ENCODE peak calls at places on chromosomes 5 and 9, in six cellular contexts. R is activated T-helper 1 cell treated with anti-CD3 and anti-CD28 coated beads, Interleukin-2, amount 50 U/mL, for 16 hours; I is GM12865; U is M059J; S is activated naive CD4-positive, alpha-beta T cell; B is H7. Z is an unnamed sample.

GRCh38 chr9:111645806-111646205 is 14.7 kb downstream of the DNAJC25 start:
- DNase-seq in R (no peak), I (no peak), U (peak; percentile 32), S (no peak), B (no peak), Z (no peak)

GRCh38 chr5:53871772-53872171 is 311.3 kb downstream of the NDUFS4 start:
- DNase-seq in R (no peak), I (no peak), U (no peak), S (no peak), B (no peak), Z (no peak)

GRCh38 chr5:95707055-95707454 is 24.1 kb upstream of the RHOBTB3 start:
- DNase-seq in R (no peak), I (no peak), U (no peak), S (no peak), B (no peak), Z (no peak)

GRCh38 chr5:168793844-168794837 is 215.0 kb upstream of the PANK3 start:
- DNase-seq in R (no peak), I (no peak), U (peak; percentile 9), S (no peak), B (no peak), Z (no peak)

GRCh38 chr5:170393235-170393634 is 4.1 kb upstream of the KCNMB1 start:
- DNase-seq in R (no peak), I (no peak), U (peak; percentile 19), S (no peak), B (no peak), Z (no peak)

GRCh38 chr5:171445910-171446516 is 26.6 kb downstream of the FGF18 start:
- DNase-seq in R (no peak), I (no peak), U (no peak), S (no peak), B (no peak), Z (no peak)

GRCh38 chr9:114231218-114232090 is 76.1 kb downstream of the COL27A1 start:
- DNase-seq in R (no peak), I (no peak), U (no peak), S (no peak), B (no peak), Z (no peak)

GRCh38 chr9:32351845-32352244 is 32.6 kb upstream of the ACO1 start:
- DNase-seq in R (no peak), I (no peak), U (peak; percentile 25), S (no peak), B (no peak), Z (no peak)

GRCh38 chr9:120612218-120612617 is 32.3 kb upstream of the CDK5RAP2 start:
- DNase-seq in R (no peak), I (no peak), U (peak; percentile 12), S (no peak), B (peak; percentile 11), Z (no peak)

GRCh38 chr9:36995927-36996471 is 38.1 kb downstream of the PAX5 start:
- DNase-seq in R (peak; percentile 17), I (peak; percentile 89), U (peak; percentile 66), S (peak; percentile 18), B (peak; percentile 92), Z (no peak)

GRCh38 chr5:97998946-97999345 is 774.5 kb upstream of the RGMB start:
- DNase-seq in R (no peak), I (no peak), U (no peak), S (no peak), B (no peak), Z (no peak)

GRCh38 chr5:57450991-57451876 is 31.4 kb downstream of the ACTBL2 start:
- DNase-seq in R (no peak), I (no peak), U (peak; percentile 52), S (no peak), B (no peak), Z (no peak)

GRCh38 chr9:129866373-129867137 is 31.3 kb downstream of the USP20 start:
- DNase-seq in R (no peak), I (no peak), U (no peak), S (no peak), B (peak; percentile 30), Z (no peak)

GRCh38 chr9:127983847-127984289 is 3.1 kb upstream of the EEIG1 start:
- DNase-seq in R (no peak), I (peak; percentile 93), U (no peak), S (no peak), B (no peak), Z (no peak)

GRCh38 chr9:133638076-133638475 is 1.9 kb downstream of the DBH start:
- DNase-seq in R (no peak), I (no peak), U (no peak), S (no peak), B (no peak), Z (no peak)

GRCh38 chr5:92637247-92637646 is 943.8 kb downstream of the NR2F1-AS1 start:
- DNase-seq in R (no peak), I (no peak), U (no peak), S (no peak), B (no peak), Z (no peak)

GRCh38 chr5:124678992-124679519 is 67.4 kb downstream of the ZNF608 start:
- DNase-seq in R (no peak), I (no peak), U (no peak), S (no peak), B (no peak), Z (no peak)

GRCh38 chr9:14296462-14296861 is 17.5 kb downstream of the NFIB start:
- DNase-seq in R (no peak), I (no peak), U (no peak), S (no peak), B (no peak), Z (no peak)

GRCh38 chr5:131980696-131981095 is 30.8 kb downstream of the ACSL6 start:
- DNase-seq in R (no peak), I (no peak), U (no peak), S (no peak), B (no peak), Z (no peak)

GRCh38 chr5:77356740-77357139 is 135.4 kb downstream of the WDR41 start:
- DNase-seq in R (no peak), I (peak; percentile 89), U (peak; percentile 94), S (no peak), B (no peak), Z (no peak)

GRCh38 chr9:133619791-133620190 is 10.6 kb upstream of the FAM163B start:
- DNase-seq in R (peak; percentile 14), I (peak; percentile 19), U (no peak), S (no peak), B (no peak), Z (no peak)

GRCh38 chr9:38160613-38161215 is 91.7 kb upstream of the SHB start:
- DNase-seq in R (peak; percentile 31), I (peak; percentile 81), U (peak; percentile 54), S (peak; percentile 26), B (peak; percentile 85), Z (no peak)

GRCh38 chr5:77073667-77074066 is 13.4 kb downstream of the ZBED3 start:
- DNase-seq in R (no peak), I (no peak), U (no peak), S (no peak), B (no peak), Z (no peak)